ENCODE peak calls at places on chromosome 3, in four cellular contexts. One of them, this sample, is unnamed.

GRCh38 chr3:148971819-148972218 is 19.5 kb upstream of the GYG1 start:
- DNase-seq in NCI-H2081: no peak
- DNase-seq in NAMALWA: no peak
- DNase-seq in AG08396: no peak
- DNase-seq in this sample: no peak

GRCh38 chr3:190847423-190847822 is 15.1 kb downstream of the GMNC start:
- DNase-seq in NCI-H2081: no peak
- DNase-seq in NAMALWA: no peak
- DNase-seq in AG08396: no peak
- DNase-seq in this sample: no peak

GRCh38 chr3:129618901-129619671 is 12.6 kb upstream of the PLXND1 start:
- DNase-seq in NCI-H2081: no peak
- DNase-seq in NAMALWA: no peak
- DNase-seq in AG08396: no peak
- DNase-seq in this sample: no peak

GRCh38 chr3:59108091-59108815 is 58.4 kb upstream of the CFAP20DC start:
- DNase-seq in NCI-H2081: no peak
- DNase-seq in NAMALWA: no peak
- DNase-seq in AG08396: peak; percentile 31
- DNase-seq in this sample: peak; percentile 23

GRCh38 chr3:54264050-54264449 is 141.7 kb downstream of the CACNA2D3 start:
- DNase-seq in NCI-H2081: no peak
- DNase-seq in NAMALWA: no peak
- DNase-seq in AG08396: no peak
- DNase-seq in this sample: no peak

GRCh38 chr3:140834266-140835037 is 107.2 kb upstream of the SLC25A36 start:
- DNase-seq in NCI-H2081: no peak
- DNase-seq in NAMALWA: no peak
- DNase-seq in AG08396: no peak
- DNase-seq in this sample: peak; percentile 58

GRCh38 chr3:187678869-187679268 is 8.7 kb upstream of the SST start:
- DNase-seq in NCI-H2081: peak; percentile 52
- DNase-seq in NAMALWA: peak; percentile 75
- DNase-seq in AG08396: peak; percentile 66
- DNase-seq in this sample: peak; percentile 74

GRCh38 chr3:64693031-64693430 is 5.2 kb upstream of the ADAMTS9 start:
- DNase-seq in NCI-H2081: no peak
- DNase-seq in NAMALWA: no peak
- DNase-seq in AG08396: no peak
- DNase-seq in this sample: no peak

GRCh38 chr3:94336076-94336741 is 273.3 kb downstream of the NSUN3 start:
- DNase-seq in NCI-H2081: peak; percentile 17
- DNase-seq in NAMALWA: peak; percentile 10
- DNase-seq in AG08396: peak; percentile 22
- DNase-seq in this sample: peak; percentile 59

GRCh38 chr3:77871436-77871835 is 831.5 kb downstream of the ROBO2 start:
- DNase-seq in NCI-H2081: no peak
- DNase-seq in NAMALWA: no peak
- DNase-seq in AG08396: no peak
- DNase-seq in this sample: no peak

GRCh38 chr3:87207500-87207899 is 19.6 kb upstream of the CHMP2B start:
- DNase-seq in NCI-H2081: no peak
- DNase-seq in NAMALWA: no peak
- DNase-seq in AG08396: no peak
- DNase-seq in this sample: peak; percentile 57

GRCh38 chr3:107846282-107846852 is 244.5 kb downstream of the CD47 start:
- DNase-seq in NCI-H2081: peak; percentile 63
- DNase-seq in NAMALWA: peak; percentile 52
- DNase-seq in AG08396: peak; percentile 66
- DNase-seq in this sample: peak; percentile 69

GRCh38 chr3:76900571-76900970 is 139.3 kb upstream of the ROBO2 start:
- DNase-seq in NCI-H2081: no peak
- DNase-seq in NAMALWA: no peak
- DNase-seq in AG08396: no peak
- DNase-seq in this sample: no peak

GRCh38 chr3:98893740-98894139 is 7.8 kb downstream of the DCBLD2 start:
- DNase-seq in NCI-H2081: no peak
- DNase-seq in NAMALWA: no peak
- DNase-seq in AG08396: no peak
- DNase-seq in this sample: peak; percentile 56

GRCh38 chr3:117997201-117998049 is 1037.2 kb downstream of the IGSF11 start:
- DNase-seq in NCI-H2081: peak; percentile 88
- DNase-seq in NAMALWA: peak; percentile 70
- DNase-seq in AG08396: peak; percentile 72
- DNase-seq in this sample: peak; percentile 76

GRCh38 chr3:45593708-45594601 is 596 bp upstream of the LIMD1 start:
- DNase-seq in NCI-H2081: peak; percentile 65
- DNase-seq in NAMALWA: peak; percentile 60
- DNase-seq in AG08396: peak; percentile 91
- DNase-seq in this sample: peak; percentile 64

GRCh38 chr3:8488877-8489865 is 12.5 kb upstream of the LMCD1 start:
- DNase-seq in NCI-H2081: no peak
- DNase-seq in NAMALWA: no peak
- DNase-seq in AG08396: no peak
- DNase-seq in this sample: peak; percentile 93

GRCh38 chr3:39288300-39288808 is 8.5 kb upstream of the CX3CR1 start:
- DNase-seq in NCI-H2081: peak; percentile 82
- DNase-seq in NAMALWA: peak; percentile 98
- DNase-seq in AG08396: peak; percentile 88
- DNase-seq in this sample: peak; percentile 67

GRCh38 chr3:177835008-177835407 is 637.7 kb upstream of the TBL1XR1 start:
- DNase-seq in NCI-H2081: peak; percentile 77
- DNase-seq in NAMALWA: no peak
- DNase-seq in AG08396: peak; percentile 29
- DNase-seq in this sample: peak; percentile 99

GRCh38 chr3:194075802-194076460 is 60.0 kb upstream of the HES1 start:
- DNase-seq in NCI-H2081: no peak
- DNase-seq in NAMALWA: no peak
- DNase-seq in AG08396: no peak
- DNase-seq in this sample: no peak

GRCh38 chr3:128374746-128375445 is 91.8 kb downstream of the DNAJB8 start:
- DNase-seq in NCI-H2081: no peak
- DNase-seq in NAMALWA: peak; percentile 12
- DNase-seq in AG08396: no peak
- DNase-seq in this sample: no peak

GRCh38 chr3:70824785-70825184 is 512.3 kb upstream of the MDFIC2 start:
- DNase-seq in NCI-H2081: no peak
- DNase-seq in NAMALWA: no peak
- DNase-seq in AG08396: peak; percentile 10
- DNase-seq in this sample: peak; percentile 94

GRCh38 chr3:177714945-177715344 is 517.7 kb upstream of the TBL1XR1 start:
- DNase-seq in NCI-H2081: no peak
- DNase-seq in NAMALWA: no peak
- DNase-seq in AG08396: no peak
- DNase-seq in this sample: no peak

GRCh38 chr3:194003128-194004057 is 132.6 kb upstream of the HES1 start:
- DNase-seq in NCI-H2081: peak; percentile 58
- DNase-seq in NAMALWA: no peak
- DNase-seq in AG08396: peak; percentile 89
- DNase-seq in this sample: peak; percentile 97

GRCh38 chr3:113556556-113557335 is 24.4 kb downstream of the SIDT1 start:
- DNase-seq in NCI-H2081: no peak
- DNase-seq in NAMALWA: no peak
- DNase-seq in AG08396: no peak
- DNase-seq in this sample: no peak

GRCh38 chr3:107938128-107938527 is 152.7 kb downstream of the CD47 start:
- DNase-seq in NCI-H2081: peak; percentile 34
- DNase-seq in NAMALWA: peak; percentile 47
- DNase-seq in AG08396: peak; percentile 21
- DNase-seq in this sample: peak; percentile 61

GRCh38 chr3:194840661-194841514 is 155.2 kb downstream of the FAM43A start:
- DNase-seq in NCI-H2081: no peak
- DNase-seq in NAMALWA: no peak
- DNase-seq in AG08396: no peak
- DNase-seq in this sample: no peak

GRCh38 chr3:53337167-53337940 is 10.0 kb downstream of the DCP1A start:
- DNase-seq in NCI-H2081: no peak
- DNase-seq in NAMALWA: no peak
- DNase-seq in AG08396: no peak
- DNase-seq in this sample: no peak

GRCh38 chr3:37546876-37547275 is 314.8 kb upstream of the CTDSPL start:
- DNase-seq in NCI-H2081: no peak
- DNase-seq in NAMALWA: peak; percentile 16
- DNase-seq in AG08396: peak; percentile 72
- DNase-seq in this sample: peak; percentile 49

GRCh38 chr3:196274585-196274984 is 12.9 kb downstream of the PCYT1A start:
- DNase-seq in NCI-H2081: no peak
- DNase-seq in NAMALWA: no peak
- DNase-seq in AG08396: no peak
- DNase-seq in this sample: peak; percentile 36

GRCh38 chr3:52004158-52004787 is 8.6 kb upstream of the RPL29 start:
- DNase-seq in NCI-H2081: no peak
- DNase-seq in NAMALWA: peak; percentile 44
- DNase-seq in AG08396: peak; percentile 55
- DNase-seq in this sample: no peak

GRCh38 chr3:165404357-165405042 is 208.3 kb upstream of the SLITRK3 start:
- DNase-seq in NCI-H2081: no peak
- DNase-seq in NAMALWA: no peak
- DNase-seq in AG08396: no peak
- DNase-seq in this sample: no peak

GRCh38 chr3:161371441-161372320 is at the start of gene SPTSSB:
- DNase-seq in NCI-H2081: peak; percentile 59
- DNase-seq in NAMALWA: no peak
- DNase-seq in AG08396: peak; percentile 38
- DNase-seq in this sample: no peak

GRCh38 chr3:38316356-38317185 is 30.0 kb upstream of the XYLB start:
- DNase-seq in NCI-H2081: no peak
- DNase-seq in NAMALWA: no peak
- DNase-seq in AG08396: no peak
- DNase-seq in this sample: no peak

GRCh38 chr3:137163958-137164357 is 206.2 kb downstream of the IL20RB start:
- DNase-seq in NCI-H2081: no peak
- DNase-seq in NAMALWA: no peak
- DNase-seq in AG08396: no peak
- DNase-seq in this sample: no peak

GRCh38 chr3:12716605-12717121 is 42.4 kb downstream of the TMEM40 start:
- DNase-seq in NCI-H2081: no peak
- DNase-seq in NAMALWA: no peak
- DNase-seq in AG08396: no peak
- DNase-seq in this sample: peak; percentile 8

GRCh38 chr3:126287536-126288181 is 69.5 kb downstream of the KLF15 start:
- DNase-seq in NCI-H2081: no peak
- DNase-seq in NAMALWA: peak; percentile 34
- DNase-seq in AG08396: peak; percentile 79
- DNase-seq in this sample: peak; percentile 49

GRCh38 chr3:13822042-13822441 is 57.8 kb downstream of the WNT7A start:
- DNase-seq in NCI-H2081: no peak
- DNase-seq in NAMALWA: no peak
- DNase-seq in AG08396: no peak
- DNase-seq in this sample: peak; percentile 31

This sample was measured in fibroblast of mammary gland.